ENCODE peak calls at places on chromosome 20, in eight cellular contexts. Q is mammary epithelial cell, O is GM23248, K is K562, H is A549, U is endothelial cell of umbilical vein, I is fibroblast of lung, W is SK-N-SH. A is an unnamed sample. For H3K4me1, the result is how much of the 10 kb centered on the place peaks cover.

GRCh38 chr20:24686156-24686555 is 216.7 kb downstream of the SYNDIG1 start:
- DNase-seq in Q (no peak), O (no peak), K (no peak), H (no peak), U (no peak), I (no peak), W (no peak), A (no peak)

GRCh38 chr20:37309941-37310590 is 20.6 kb downstream of the MANBAL start:
- DNase-seq in Q (peak), O (no peak), K (no peak), H (no peak), U (no peak), I (no peak), W (no peak), A (peak)

GRCh38 chr20:44407402-44408184 is 52.1 kb downstream of the HNF4A start:
- DNase-seq in Q (peak), O (peak), K (peak), H (peak), U (no peak), I (peak), W (no peak), A (peak)

GRCh38 chr20:23228912-23229311 is 121.7 kb upstream of the NXT1 start:
- DNase-seq in Q (peak), O (peak), K (no peak), H (no peak), U (peak), I (peak), W (no peak), A (no peak)

GRCh38 chr20:8242066-8242465 is 110.0 kb downstream of the PLCB1 start:
- DNase-seq in Q (no peak), O (peak), K (no peak), H (no peak), U (no peak), I (no peak), W (no peak), A (no peak)

GRCh38 chr20:33401922-33402369 is 627 bp upstream of the CDK5RAP1 start:
- DNase-seq in Q (no peak), O (peak), K (peak), H (no peak), U (no peak), I (no peak), W (no peak), A (no peak)

GRCh38 chr20:51985013-51985415 is 182.7 kb upstream of the SALL4 start:
- DNase-seq in Q (peak), O (peak), K (no peak), H (peak), U (peak), I (peak), W (peak), A (peak)

GRCh38 chr20:13684566-13685222 is 46.0 kb upstream of the TASP1 start:
- DNase-seq in Q (no peak), O (no peak), K (no peak), H (no peak), U (no peak), I (no peak), W (no peak), A (no peak)

GRCh38 chr20:1950836-1951235 is 43.0 kb downstream of the PDYN start:
- DNase-seq in Q (no peak), O (no peak), K (no peak), H (no peak), U (no peak), I (no peak), W (no peak), A (no peak)

GRCh38 chr20:34037121-34037520 is 43.4 kb downstream of the RALY start:
- DNase-seq in Q (peak), O (peak), K (no peak), H (no peak), U (no peak), I (no peak), W (no peak), A (no peak)

GRCh38 chr20:37378785-37379598 is 33.1 kb downstream of the SRC start:
- DNase-seq in Q (no peak), O (peak), K (peak), H (peak), U (peak), I (no peak), W (no peak), A (no peak)

GRCh38 chr20:33318096-33318429 is 35.0 kb downstream of the BPIFB1 start:
- DNase-seq in Q (no peak), O (no peak), K (no peak), H (no peak), U (no peak), I (no peak), W (no peak), A (no peak)

GRCh38 chr20:63640086-63640485 is 13.1 kb downstream of the STMN3 start:
- DNase-seq in Q (no peak), O (no peak), K (no peak), H (no peak), U (no peak), I (no peak), W (no peak), A (no peak)

GRCh38 chr20:18267815-18268214 is 20.5 kb upstream of the ZNF133 start:
- DNase-seq in Q (no peak), O (no peak), K (no peak), H (no peak), U (peak), I (no peak), W (no peak), A (no peak)

GRCh38 chr20:26208296-26209091 is 511.8 kb upstream of the ZNF337 start:
- DNase-seq in Q (peak), O (peak), K (no peak), H (peak), U (no peak), I (no peak), W (peak), A (peak)

GRCh38 chr20:52975024-52975732 is 3.0 kb downstream of the TSHZ2 start:
- DNase-seq in Q (peak), O (peak), K (no peak), H (no peak), U (no peak), I (no peak), W (peak), A (no peak)

GRCh38 chr20:37233471-37234253 is 28.0 kb downstream of the GHRH start:
- DNase-seq in Q (no peak), O (no peak), K (no peak), H (no peak), U (no peak), I (no peak), W (no peak), A (no peak)

GRCh38 chr20:48314925-48315592 is 512.7 kb downstream of the PREX1 start:
- DNase-seq in Q (no peak), O (no peak), K (peak), H (no peak), U (no peak), I (no peak), W (no peak), A (no peak)

GRCh38 chr20:64077876-64078551 is 1.3 kb downstream of the RGS19 start:
- DNase-seq in Q (no peak), O (no peak), K (no peak), H (no peak), U (no peak), I (no peak), W (no peak), A (no peak)

GRCh38 chr20:3720068-3720467 is 7.7 kb upstream of the SIGLEC1 start:
- DNase-seq in Q (no peak), O (no peak), K (no peak), H (no peak), U (no peak), I (no peak), W (no peak), A (no peak)
- H3K4me2 ChIP-seq in Q (no peak), O (no peak), K (no peak), H (no peak), U (no peak), I (no peak), W (no peak), A (no peak)

GRCh38 chr20:50136822-50137599 is 16.5 kb downstream of the PEDS1 start:
- DNase-seq in Q (peak), O (peak), K (no peak), H (no peak), U (no peak), I (no peak), W (no peak), A (no peak)
- H3K4me1 ChIP-seq in Q (under half), O (under half), K (under half), H (half or more), U (under half), I (under half), W (under half), A (under half)

GRCh38 chr20:4683261-4683660 is 38.4 kb upstream of the PRND start:
- DNase-seq in Q (no peak), O (no peak), K (no peak), H (no peak), U (no peak), I (no peak), W (no peak), A (no peak)
- H3K27ac ChIP-seq in Q (no peak), O (no peak), K (no peak), H (no peak), U (no peak), I (no peak), W (no peak), A (no peak)

DNA sequence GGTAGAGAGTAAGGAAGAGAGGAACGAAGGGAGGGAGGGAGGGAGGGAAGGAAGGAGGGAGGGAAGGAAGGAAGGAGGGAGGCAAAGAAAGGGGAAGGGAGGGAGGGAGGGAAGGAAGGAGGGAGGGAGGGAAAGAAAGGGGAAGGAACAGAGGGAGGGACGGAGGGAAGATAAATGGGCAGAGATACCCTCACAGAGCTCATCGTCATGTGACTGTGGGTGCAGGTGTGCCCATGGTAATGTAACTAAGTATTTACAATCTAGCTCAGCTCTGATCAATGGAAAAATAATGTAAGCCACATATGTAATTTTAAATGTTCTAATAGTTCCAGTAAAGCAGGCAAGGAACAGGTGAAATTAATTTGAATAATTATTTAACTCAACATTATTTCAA is 54.7 kb upstream of the FAM83D start:
- DNase-seq in Q (no peak), O (no peak), K (no peak), H (no peak), U (no peak), I (no peak), W (no peak), A (no peak)
- H3K4me2 ChIP-seq in Q (no peak), O (no peak), K (no peak), H (peak), U (no peak), I (no peak), W (no peak), A (no peak)

GRCh38 chr20:62342910-62343309 is 24.2 kb downstream of the LAMA5 start:
- DNase-seq in Q (no peak), O (no peak), K (no peak), H (no peak), U (no peak), I (peak), W (no peak), A (no peak)
- H3K4me1 ChIP-seq in Q (under half), O (under half), K (under half), H (under half), U (under half), I (under half), W (under half), A (under half)